ENCODE peak calls at places on chromosomes 1 and 21, in eight cellular contexts. I, A, K, Q, O, L, C and D are unnamed samples.

GRCh38 chr1:15158506-15159165 is 5.1 kb downstream of the TMEM51 start:
- DNase-seq in I (peak), A (no peak), K (no peak), Q (no peak), O (no peak), L (peak), C (no peak), D (no peak)

GRCh38 chr1:235018161-235018560 is 110.5 kb downstream of the TOMM20 start:
- DNase-seq in I (no peak), A (peak), K (no peak), Q (peak), O (peak), L (peak), C (peak), D (peak)

GRCh38 chr1:161763522-161764098 is 2.5 kb upstream of the ATF6 start:
- DNase-seq in I (no peak), A (no peak), K (peak), Q (no peak), O (no peak), L (peak), C (peak), D (no peak)

GRCh38 chr1:92536593-92537332 is 50.0 kb upstream of the GFI1 start:
- DNase-seq in I (no peak), A (no peak), K (no peak), Q (no peak), O (no peak), L (no peak), C (no peak), D (no peak)

GRCh38 chr1:110477445-110477957 is 26.6 kb downstream of the PROK1 start:
- DNase-seq in I (no peak), A (no peak), K (no peak), Q (no peak), O (no peak), L (peak), C (peak), D (peak)

GRCh38 chr1:168806955-168807354 is 77.9 kb upstream of the DPT start:
- DNase-seq in I (no peak), A (no peak), K (no peak), Q (no peak), O (no peak), L (no peak), C (no peak), D (no peak)

GRCh38 chr1:228363686-228364067 is 43.0 kb downstream of the TRIM11 start:
- DNase-seq in I (peak), A (no peak), K (no peak), Q (peak), O (peak), L (no peak), C (no peak), D (no peak)

GRCh38 chr1:115640384-115640783 is 1.4 kb upstream of the VANGL1 start:
- DNase-seq in I (no peak), A (no peak), K (no peak), Q (no peak), O (no peak), L (no peak), C (no peak), D (no peak)

GRCh38 chr1:88892146-88892877 is 945 bp upstream of the GTF2B start:
- DNase-seq in I (no peak), A (no peak), K (no peak), Q (no peak), O (no peak), L (peak), C (peak), D (no peak)

GRCh38 chr1:114666954-114667353 is 2.9 kb downstream of the DENND2C start:
- DNase-seq in I (no peak), A (no peak), K (no peak), Q (no peak), O (no peak), L (no peak), C (no peak), D (no peak)

GRCh38 chr21:42238185-42238934 is 19.4 kb downstream of the ABCG1 start:
- DNase-seq in I (no peak), A (no peak), K (no peak), Q (no peak), O (no peak), L (no peak), C (no peak), D (no peak)

GRCh38 chr1:244322791-244323521 is 128.8 kb downstream of the ADSS2 start:
- DNase-seq in I (peak), A (no peak), K (peak), Q (no peak), O (no peak), L (peak), C (peak), D (peak)

GRCh38 chr1:147834189-147834588 is 68.4 kb upstream of the GJA8 start:
- DNase-seq in I (no peak), A (no peak), K (no peak), Q (no peak), O (no peak), L (no peak), C (no peak), D (no peak)

GRCh38 chr1:88946845-88947244 is 45.6 kb downstream of the KYAT3 start:
- DNase-seq in I (no peak), A (no peak), K (peak), Q (no peak), O (no peak), L (no peak), C (no peak), D (no peak)

GRCh38 chr1:168636200-168636599 is 59.8 kb downstream of the XCL1 start:
- DNase-seq in I (no peak), A (no peak), K (no peak), Q (no peak), O (no peak), L (peak), C (no peak), D (no peak)

GRCh38 chr1:67838180-67838912 is 5.1 kb upstream of the GNG12 start:
- DNase-seq in I (peak), A (no peak), K (no peak), Q (no peak), O (no peak), L (no peak), C (no peak), D (no peak)

GRCh38 chr1:78090734-78091133 is 45.0 kb downstream of the GIPC2 start:
- DNase-seq in I (no peak), A (no peak), K (no peak), Q (no peak), O (no peak), L (no peak), C (no peak), D (no peak)

GRCh38 chr1:97758589-97759057 is 162.2 kb downstream of the DPYD start:
- DNase-seq in I (no peak), A (no peak), K (no peak), Q (no peak), O (no peak), L (peak), C (no peak), D (no peak)

GRCh38 chr1:225899044-225899925 is 10.3 kb upstream of the LEFTY1 start:
- DNase-seq in I (no peak), A (no peak), K (no peak), Q (no peak), O (no peak), L (no peak), C (no peak), D (no peak)

GRCh38 chr1:195791796-195792195 is 816.4 kb downstream of the KCNT2 start:
- DNase-seq in I (no peak), A (no peak), K (no peak), Q (no peak), O (no peak), L (no peak), C (no peak), D (no peak)

GRCh38 chr21:28136687-28137086 is 856.0 kb downstream of the LTN1 start:
- DNase-seq in I (no peak), A (no peak), K (no peak), Q (no peak), O (no peak), L (no peak), C (no peak), D (no peak)

GRCh38 chr1:28792644-28793121 is 19.3 kb upstream of the OPRD1 start:
- DNase-seq in I (no peak), A (no peak), K (no peak), Q (no peak), O (no peak), L (no peak), C (no peak), D (no peak)

GRCh38 chr1:30419831-30420230 is 303.6 kb downstream of the MATN1 start:
- DNase-seq in I (no peak), A (no peak), K (no peak), Q (no peak), O (no peak), L (no peak), C (no peak), D (no peak)

GRCh38 chr1:54051936-54052469 is 1.0 kb downstream of the TMEM59 start:
- DNase-seq in I (peak), A (no peak), K (no peak), Q (no peak), O (no peak), L (no peak), C (no peak), D (peak)

GRCh38 chr1:54054438-54054749 is 986 bp downstream of the TCEANC2 start:
- DNase-seq in I (no peak), A (no peak), K (no peak), Q (no peak), O (no peak), L (no peak), C (no peak), D (no peak)

GRCh38 chr1:54053745-54054437 is 483 bp downstream of the TCEANC2 start:
- DNase-seq in I (no peak), A (no peak), K (no peak), Q (no peak), O (no peak), L (no peak), C (no peak), D (no peak)

GRCh38 chr1:54052470-54052933 is 502 bp downstream of the TMEM59 start:
- DNase-seq in I (peak), A (no peak), K (peak), Q (no peak), O (no peak), L (peak), C (no peak), D (peak)

GRCh38 chr1:54052934-54053744 is at the start of the genes TCEANC2 and TMEM59:
- DNase-seq in I (peak), A (peak), K (peak), Q (peak), O (peak), L (peak), C (peak), D (peak)
- TF ChIP-seq POLR2A in I (peak), A (peak), K (no peak), Q (peak), O (peak), L (peak), C (no peak), D (peak)

GRCh38 chr1:201022178-201022823 is 1.2 kb downstream of the KIF21B start:
- DNase-seq in I (no peak), A (no peak), K (no peak), Q (no peak), O (no peak), L (no peak), C (no peak), D (no peak)

GRCh38 chr1:201022824-201023516 is 544 bp downstream of the KIF21B start:
- DNase-seq in I (no peak), A (no peak), K (no peak), Q (no peak), O (no peak), L (no peak), C (no peak), D (no peak)

GRCh38 chr1:201020040-201020591 is 3.4 kb downstream of the KIF21B start:
- DNase-seq in I (no peak), A (no peak), K (no peak), Q (no peak), O (no peak), L (no peak), C (no peak), D (no peak)

GRCh38 chr1:201020647-201021332 is 2.7 kb downstream of the KIF21B start:
- DNase-seq in I (no peak), A (no peak), K (no peak), Q (no peak), O (no peak), L (peak), C (no peak), D (no peak)

GRCh38 chr1:201021333-201022177 is 2.0 kb downstream of the KIF21B start:
- DNase-seq in I (no peak), A (no peak), K (no peak), Q (no peak), O (no peak), L (no peak), C (no peak), D (no peak)
- TF ChIP-seq POLR2A in I (no peak), A (no peak), K (no peak), Q (no peak), O (no peak), L (no peak), C (no peak), D (no peak)

GRCh38 chr1:9726406-9726805 is 74.9 kb downstream of the PIK3CD start:
- DNase-seq in I (no peak), A (no peak), K (no peak), Q (no peak), O (no peak), L (no peak), C (no peak), D (no peak)

GRCh38 chr1:9726905-9727595 is 75.5 kb downstream of the PIK3CD start:
- DNase-seq in I (no peak), A (no peak), K (no peak), Q (no peak), O (no peak), L (no peak), C (no peak), D (no peak)

GRCh38 chr1:9723926-9724325 is 72.4 kb downstream of the PIK3CD start:
- DNase-seq in I (no peak), A (no peak), K (no peak), Q (no peak), O (no peak), L (no peak), C (no peak), D (no peak)

GRCh38 chr1:9723068-9723805 is 71.7 kb downstream of the PIK3CD start:
- DNase-seq in I (no peak), A (no peak), K (no peak), Q (no peak), O (no peak), L (no peak), C (no peak), D (no peak)

DNA sequence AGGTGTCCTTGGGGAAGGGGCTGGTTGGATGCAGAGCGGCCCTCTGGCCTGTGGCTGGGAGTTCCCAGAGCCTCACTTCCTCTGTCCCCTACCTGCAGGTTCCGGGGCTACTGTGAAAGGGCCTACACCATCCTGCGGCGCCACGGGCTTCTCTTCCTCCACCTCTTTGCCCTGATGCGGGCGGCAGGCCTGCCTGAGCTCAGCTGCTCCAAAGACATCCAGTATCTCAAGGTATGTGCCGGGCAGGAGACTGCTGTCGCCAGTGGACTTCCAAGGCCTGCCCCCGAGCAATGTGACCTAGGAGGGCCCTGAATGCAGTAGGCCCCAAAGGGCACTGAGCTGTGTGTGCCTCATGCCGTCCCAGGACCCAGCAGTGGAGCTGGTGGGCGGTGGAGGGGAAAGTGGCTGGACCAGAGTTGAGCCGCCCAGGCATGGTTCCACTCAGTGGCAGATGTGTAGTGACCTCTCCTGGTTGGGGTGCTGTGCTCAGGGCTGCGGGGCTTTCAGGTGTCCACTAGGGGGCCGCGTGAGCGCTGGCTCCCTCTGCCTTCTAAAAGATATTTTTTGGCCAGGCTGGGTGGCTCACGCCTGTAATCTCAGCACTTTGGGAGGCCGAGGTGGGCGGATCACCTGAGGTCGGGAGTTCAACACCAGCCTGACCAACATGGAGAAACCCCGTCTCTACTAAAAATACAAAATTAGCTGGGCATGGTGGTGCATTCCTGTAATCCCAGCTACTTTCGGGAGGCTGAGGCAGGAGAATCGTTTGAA is 73.4 kb downstream of the PIK3CD start:
- DNase-seq in I (no peak), A (no peak), K (peak), Q (peak), O (no peak), L (peak), C (peak), D (peak)
- TF ChIP-seq POLR2A in I (no peak), A (no peak), K (no peak), Q (no peak), O (no peak), L (no peak), C (no peak), D (no peak)

DNA sequence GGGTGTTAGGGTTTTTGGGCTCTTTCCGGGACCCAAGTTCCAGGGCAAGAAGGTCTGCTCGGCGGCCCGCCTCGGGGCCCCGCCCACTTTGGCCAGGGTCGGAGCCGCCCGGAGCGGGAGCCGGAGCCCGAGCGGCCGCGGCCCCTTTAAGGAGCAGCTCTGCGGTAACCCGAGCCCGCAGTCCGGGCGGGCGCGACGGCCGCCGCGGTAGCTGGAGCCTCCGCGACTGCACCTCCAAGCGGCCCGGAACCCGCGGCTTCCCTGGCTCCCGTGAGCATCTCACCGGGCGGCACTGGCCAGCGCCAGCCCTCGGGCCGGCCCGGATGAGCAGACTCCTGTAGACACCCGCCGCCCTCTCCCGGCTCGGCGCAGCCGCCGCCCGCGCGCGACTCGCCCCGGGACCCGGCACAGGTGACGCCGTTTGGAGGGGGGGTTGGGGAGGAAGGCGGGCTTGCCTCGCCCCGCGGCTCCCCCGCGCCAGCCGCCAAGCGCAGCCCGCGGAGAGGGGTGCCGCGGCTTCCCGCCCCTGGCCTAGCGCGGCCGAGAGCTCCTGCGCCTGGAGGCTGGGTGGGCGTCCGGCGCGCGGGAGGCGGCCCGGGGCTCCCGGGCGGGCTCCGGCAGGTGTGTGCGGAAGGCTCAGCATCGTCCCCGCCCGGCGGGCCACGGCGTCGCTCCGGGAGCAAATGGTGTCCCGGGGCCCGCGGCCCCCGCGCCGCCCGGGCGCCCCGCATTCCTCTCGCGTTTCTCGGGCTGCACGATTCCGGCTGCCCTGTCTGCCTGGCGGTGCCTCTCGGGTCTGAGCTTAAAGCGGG is at the start of gene TLCD4:
- DNase-seq in I (peak), A (peak), K (peak), Q (peak), O (peak), L (peak), C (peak), D (peak)
- TF ChIP-seq POLR2A in I (no peak), A (no peak), K (no peak), Q (no peak), O (peak), L (peak), C (no peak), D (no peak)

GRCh38 chr21:46091631-46092025 is 6.3 kb upstream of the COL6A2 start:
- DNase-seq in I (peak), A (no peak), K (no peak), Q (peak), O (no peak), L (no peak), C (no peak), D (no peak)

GRCh38 chr21:46091118-46091517 is 6.8 kb upstream of the COL6A2 start:
- DNase-seq in I (no peak), A (no peak), K (no peak), Q (peak), O (no peak), L (no peak), C (no peak), D (no peak)

GRCh38 chr21:46093668-46094400 is 4.1 kb upstream of the COL6A2 start:
- DNase-seq in I (peak), A (no peak), K (no peak), Q (peak), O (no peak), L (no peak), C (no peak), D (no peak)

GRCh38 chr21:46092811-46093667 is 4.9 kb upstream of the COL6A2 start:
- DNase-seq in I (peak), A (no peak), K (no peak), Q (peak), O (no peak), L (no peak), C (no peak), D (no peak)

DNA sequence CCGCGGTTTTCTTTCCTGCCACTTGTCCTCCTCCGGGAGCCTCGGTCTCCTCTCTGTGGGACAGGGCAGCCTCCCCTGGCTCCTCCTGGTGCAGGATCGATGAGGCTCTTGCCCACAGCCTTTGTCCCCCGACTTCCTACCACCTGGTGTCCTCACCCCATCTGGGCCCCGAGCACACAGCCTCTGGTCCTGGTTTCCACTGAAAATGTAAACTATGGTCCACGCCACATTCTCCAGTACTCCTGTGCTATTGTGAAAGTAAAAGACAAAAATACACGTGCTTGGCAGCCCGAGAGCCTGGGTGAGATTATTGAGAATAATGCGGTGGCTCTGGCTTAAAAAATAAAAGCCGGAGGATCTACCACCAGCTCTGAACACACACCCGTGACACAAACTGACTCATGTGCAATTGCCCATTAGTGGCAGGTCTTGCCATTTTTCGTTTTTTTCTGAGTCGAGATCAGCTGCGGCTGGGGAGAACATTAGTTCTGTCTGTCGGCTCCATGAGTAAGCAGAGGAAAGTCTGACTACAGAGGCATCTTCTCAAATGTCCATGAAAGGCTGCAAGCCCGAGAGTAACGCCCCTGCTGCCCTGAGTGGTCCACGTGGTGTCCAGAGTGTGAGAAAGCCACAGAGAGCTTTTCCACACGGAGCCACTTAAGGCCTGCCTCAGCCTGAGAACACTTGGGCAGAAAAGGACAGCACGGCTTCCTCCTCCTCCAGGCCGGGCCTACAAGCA is 5.7 kb upstream of the COL6A2 start:
- DNase-seq in I (peak), A (no peak), K (no peak), Q (peak), O (peak), L (no peak), C (no peak), D (peak)
- TF ChIP-seq POLR2A in I (no peak), A (no peak), K (no peak), Q (peak), O (peak), L (no peak), C (no peak), D (no peak)

DNA sequence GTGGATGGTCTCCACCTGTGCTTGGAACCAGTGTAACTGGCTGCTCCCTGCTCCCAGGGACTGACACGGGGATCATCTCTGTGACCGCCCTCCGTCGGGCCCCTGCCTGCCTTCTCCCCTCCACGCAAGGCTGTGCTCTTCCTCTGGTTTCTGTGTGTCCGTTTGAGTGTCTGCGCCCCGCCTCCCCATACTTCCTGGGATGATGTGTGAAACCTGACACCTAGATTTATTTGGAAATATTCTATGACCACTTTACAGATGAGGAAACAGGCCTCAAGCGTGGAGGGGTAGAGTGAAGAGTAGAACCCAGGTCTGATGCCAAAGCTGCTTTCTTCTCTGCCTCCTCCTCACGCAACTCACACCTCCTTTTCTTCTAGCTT is 24.3 kb downstream of the LDLRAP1 start:
- DNase-seq in I (no peak), A (no peak), K (no peak), Q (peak), O (no peak), L (no peak), C (no peak), D (no peak)
- TF ChIP-seq POLR2A in I (no peak), A (no peak), K (no peak), Q (no peak), O (no peak), L (no peak), C (no peak), D (no peak)